ENCODE peak calls at places on chromosome 10, in four cellular contexts. A is GM12878, Z is HepG2, F is K562. G is an unnamed sample.

GRCh38 chr10:133309720-133310398 is 1.1 kb downstream of the ZNF511 start:
- DNase-seq in A (no peak), Z (no peak), F (no peak), G (no peak)

GRCh38 chr10:61971016-61971350 is 69.5 kb downstream of the ARID5B start:
- DNase-seq in A (no peak), Z (no peak), F (no peak), G (no peak)

GRCh38 chr10:1737222-1738061 is at the start of gene ADARB2:
- DNase-seq in A (peak; percentile 53), Z (no peak), F (no peak), G (peak; percentile 44)

GRCh38 chr10:22229756-22230330 is 12.0 kb upstream of the EBLN1 start:
- DNase-seq in A (no peak), Z (no peak), F (peak; percentile 18), G (no peak)

GRCh38 chr10:102652170-102652926 is 8.1 kb downstream of the TRIM8 start:
- DNase-seq in A (peak; percentile 75), Z (no peak), F (no peak), G (no peak)

GRCh38 chr10:117656385-117657367 is 114.1 kb downstream of the EMX2 start:
- DNase-seq in A (peak; percentile 95), Z (no peak), F (no peak), G (no peak)

GRCh38 chr10:70906953-70907618 is 18.7 kb upstream of the PCBD1 start:
- DNase-seq in A (no peak), Z (no peak), F (no peak), G (no peak)

GRCh38 chr10:42932735-42933453 is 144.0 kb upstream of the RET start:
- DNase-seq in A (no peak), Z (no peak), F (peak; percentile 56), G (no peak)

GRCh38 chr10:52351911-52352310 is 37.8 kb downstream of the DKK1 start:
- DNase-seq in A (no peak), Z (no peak), F (no peak), G (no peak)

GRCh38 chr10:3067859-3068179 is 471 bp downstream of the PFKP start:
- DNase-seq in A (no peak), Z (no peak), F (no peak), G (peak; percentile 22)

GRCh38 chr10:75058142-75058541 is 53.3 kb upstream of the SAMD8 start:
- DNase-seq in A (no peak), Z (no peak), F (no peak), G (no peak)

GRCh38 chr10:15735766-15736165 is 16.0 kb upstream of the ITGA8 start:
- DNase-seq in A (no peak), Z (no peak), F (no peak), G (no peak)

GRCh38 chr10:5595095-5595494 is 70.3 kb downstream of the CALML3 start:
- DNase-seq in A (no peak), Z (no peak), F (no peak), G (no peak)

GRCh38 chr10:33335800-33336605 is 1.5 kb upstream of the NRP1 start:
- DNase-seq in A (no peak), Z (no peak), F (no peak), G (peak; percentile 12)

GRCh38 chr10:127619550-127619949 is 70.4 kb downstream of the NPS start:
- DNase-seq in A (no peak), Z (no peak), F (no peak), G (no peak)

GRCh38 chr10:45422862-45423659 is 49.0 kb downstream of the ALOX5 start:
- DNase-seq in A (no peak), Z (no peak), F (no peak), G (no peak)

GRCh38 chr10:72175166-72175565 is 40.6 kb upstream of the ANAPC16 start:
- DNase-seq in A (peak; percentile 34), Z (no peak), F (no peak), G (no peak)

GRCh38 chr10:52455095-52455494 is 141.0 kb downstream of the DKK1 start:
- DNase-seq in A (no peak), Z (no peak), F (no peak), G (no peak)

GRCh38 chr10:18312385-18313145 is 172.3 kb downstream of the CACNB2 start:
- DNase-seq in A (no peak), Z (peak; percentile 49), F (peak; percentile 43), G (peak; percentile 62)

GRCh38 chr10:62075912-62076311 is 174.4 kb downstream of the ARID5B start:
- DNase-seq in A (no peak), Z (no peak), F (no peak), G (no peak)

GRCh38 chr10:63837043-63837442 is 315.8 kb downstream of the REEP3 start:
- DNase-seq in A (no peak), Z (no peak), F (no peak), G (no peak)

GRCh38 chr10:26509311-26509710 is 71.2 kb downstream of the APBB1IP start:
- DNase-seq in A (no peak), Z (no peak), F (no peak), G (no peak)

GRCh38 chr10:71138126-71138860 is 74.1 kb upstream of the UNC5B start:
- DNase-seq in A (no peak), Z (no peak), F (no peak), G (no peak)

GRCh38 chr10:87691515-87692070 is 31.9 kb downstream of the PAPSS2 start:
- DNase-seq in A (no peak), Z (no peak), F (peak; percentile 48), G (no peak)

GRCh38 chr10:112369495-112370423 is 4.2 kb upstream of the ACSL5 start:
- DNase-seq in A (no peak), Z (no peak), F (no peak), G (no peak)

GRCh38 chr10:119651514-119652327 is 541 bp downstream of the BAG3 start:
- DNase-seq in A (no peak), Z (no peak), F (peak; percentile 27), G (peak; percentile 37)

GRCh38 chr10:38054361-38054797 is 39.8 kb upstream of the ZNF37A start:
- DNase-seq in A (no peak), Z (no peak), F (no peak), G (no peak)

DNA sequence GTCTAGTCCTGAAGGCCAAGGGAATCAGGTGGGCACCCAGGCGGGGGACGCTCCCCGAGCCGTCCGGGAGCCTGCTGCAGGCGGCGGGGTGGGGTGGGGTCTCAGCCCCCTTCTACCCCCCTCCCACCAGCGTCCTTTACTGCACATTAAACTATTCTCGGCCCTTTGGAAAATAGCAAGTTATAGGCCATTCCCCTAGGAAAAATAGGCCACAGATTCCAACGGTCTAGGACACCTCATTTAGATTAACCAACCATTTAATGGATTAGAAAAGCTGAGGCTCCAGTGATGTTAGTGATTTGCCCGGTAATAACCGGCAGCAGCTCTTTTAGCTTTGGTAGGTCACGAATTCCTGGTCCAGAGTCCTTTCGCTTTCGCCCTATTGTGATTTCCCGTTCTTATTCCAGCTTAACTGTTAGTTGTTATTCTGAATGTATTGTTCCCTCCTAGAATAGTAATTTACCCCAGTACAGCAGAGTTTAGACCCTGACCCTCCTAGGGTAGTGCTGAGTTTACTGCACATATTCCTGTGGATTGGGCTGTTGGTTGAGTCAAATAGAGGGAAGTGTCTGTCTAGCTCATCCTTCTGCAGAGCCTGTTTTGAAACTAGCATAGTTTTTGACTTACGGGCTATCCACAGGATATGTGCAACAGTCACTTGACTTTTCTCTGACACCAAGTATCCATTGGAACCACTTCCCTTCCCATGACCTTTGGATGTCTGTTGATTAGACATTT is 721 bp downstream of the GSTO1 start:
- DNase-seq in A (no peak), Z (peak; percentile 82), F (no peak), G (no peak)
- TF ChIP-seq FOXM1 in A (no peak), Z (no peak), F (no peak), G (no peak)

GRCh38 chr10:49521062-49521461 is 17.9 kb downstream of the ERCC6 start:
- DNase-seq in A (no peak), Z (no peak), F (no peak), G (no peak)

GRCh38 chr10:49520122-49520775 is 18.7 kb downstream of the ERCC6 start:
- DNase-seq in A (no peak), Z (no peak), F (no peak), G (no peak)

GRCh38 chr10:49524496-49524895 is 14.4 kb downstream of the ERCC6 start:
- DNase-seq in A (no peak), Z (no peak), F (no peak), G (no peak)

GRCh38 chr10:49526624-49527023 is 12.3 kb downstream of the ERCC6 start:
- DNase-seq in A (no peak), Z (no peak), F (peak; percentile 31), G (no peak)

GRCh38 chr10:49523301-49523700 is 15.6 kb downstream of the ERCC6 start:
- DNase-seq in A (no peak), Z (no peak), F (no peak), G (no peak)
- TF ChIP-seq BHLHE40 in A (no peak), Z (no peak), F (no peak), G (no peak)

GRCh38 chr10:44051584-44052385 is 333.1 kb downstream of the CXCL12 start:
- DNase-seq in A (no peak), Z (peak; percentile 6), F (no peak), G (no peak)
- TF ChIP-seq FOXM1 in A (no peak), Z (no peak), F (no peak), G (no peak)

DNA sequence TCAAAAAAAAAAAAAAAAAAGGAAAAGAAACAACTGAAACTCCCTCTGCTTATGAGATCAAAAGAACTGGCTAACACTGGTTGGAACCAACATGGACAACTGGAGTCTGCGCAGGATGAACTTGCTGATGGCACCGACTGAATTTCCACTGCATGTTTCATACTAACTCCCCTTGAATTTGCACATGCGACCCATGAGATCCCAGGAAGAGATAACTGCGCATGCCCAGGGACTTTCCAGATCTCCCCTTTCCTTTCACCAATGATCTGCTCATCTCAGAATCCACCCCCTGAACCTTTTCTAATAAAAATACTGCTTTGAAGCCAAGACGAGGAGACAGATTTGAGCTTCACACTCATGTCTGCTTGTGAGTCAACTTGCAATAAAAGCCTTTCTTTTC is 20.7 kb downstream of the LBX1 start:
- DNase-seq in A (no peak), Z (no peak), F (no peak), G (no peak)
- TF ChIP-seq BHLHE40 in A (no peak), Z (no peak), F (no peak), G (no peak)

GRCh38 chr10:96473866-96474265 is 39.9 kb downstream of the TLL2 start:
- DNase-seq in A (no peak), Z (no peak), F (no peak), G (no peak)
- TF ChIP-seq FOXM1 in A (no peak), Z (no peak), F (no peak), G (no peak)

GRCh38 chr10:68877482-68877881 is 23.6 kb upstream of the DDX50 start:
- DNase-seq in A (no peak), Z (no peak), F (no peak), G (no peak)
- TF ChIP-seq BHLHE40 in A (no peak), Z (no peak), F (no peak), G (no peak)